ENCODE peak calls at places on chromosomes 7 and 10, in seven cellular contexts. One of them, this sample, is unnamed.

GRCh38 chr10:35307297-35307696 is 29.0 kb upstream of the CCNY start:
- DNase-seq in CD8-positive, alpha-beta memory T cell: no peak
- DNase-seq in transverse colon: no peak
- DNase-seq in brain microvascular endothelial cell: no peak
- DNase-seq in AG04450: no peak
- DNase-seq in RWPE1: peak; percentile 64
- DNase-seq in OCI-LY7: no peak
- DNase-seq in this sample: no peak

GRCh38 chr7:30467275-30467674 is 11.3 kb downstream of the NOD1 start:
- DNase-seq in CD8-positive, alpha-beta memory T cell: no peak
- DNase-seq in transverse colon: no peak
- DNase-seq in brain microvascular endothelial cell: no peak
- DNase-seq in AG04450: no peak
- DNase-seq in RWPE1: no peak
- DNase-seq in OCI-LY7: peak; percentile 37
- DNase-seq in this sample: no peak

GRCh38 chr10:5524721-5525531 is at the start of gene CALML3:
- DNase-seq in CD8-positive, alpha-beta memory T cell: no peak
- DNase-seq in transverse colon: peak; percentile 24
- DNase-seq in brain microvascular endothelial cell: no peak
- DNase-seq in AG04450: no peak
- DNase-seq in RWPE1: peak; percentile 64
- DNase-seq in OCI-LY7: no peak
- DNase-seq in this sample: no peak

GRCh38 chr7:96300981-96301380 is 20.9 kb downstream of the SLC25A13 start:
- DNase-seq in CD8-positive, alpha-beta memory T cell: no peak
- DNase-seq in transverse colon: no peak
- DNase-seq in brain microvascular endothelial cell: no peak
- DNase-seq in AG04450: no peak
- DNase-seq in RWPE1: no peak
- DNase-seq in OCI-LY7: no peak
- DNase-seq in this sample: no peak

GRCh38 chr10:55091691-55092328 is 290.8 kb upstream of the PCDH15 start:
- DNase-seq in CD8-positive, alpha-beta memory T cell: no peak
- DNase-seq in transverse colon: no peak
- DNase-seq in brain microvascular endothelial cell: no peak
- DNase-seq in AG04450: no peak
- DNase-seq in RWPE1: peak; percentile 24
- DNase-seq in OCI-LY7: peak; percentile 16
- DNase-seq in this sample: no peak

GRCh38 chr7:17991866-17992648 is 35.6 kb downstream of the PRPS1L1 start:
- DNase-seq in CD8-positive, alpha-beta memory T cell: no peak
- DNase-seq in transverse colon: peak; percentile 44
- DNase-seq in brain microvascular endothelial cell: no peak
- DNase-seq in AG04450: no peak
- DNase-seq in RWPE1: no peak
- DNase-seq in OCI-LY7: peak; percentile 14
- DNase-seq in this sample: no peak

GRCh38 chr10:123227706-123228105 is 73.5 kb downstream of the BUB3 start:
- DNase-seq in CD8-positive, alpha-beta memory T cell: no peak
- DNase-seq in transverse colon: no peak
- DNase-seq in brain microvascular endothelial cell: no peak
- DNase-seq in AG04450: no peak
- DNase-seq in RWPE1: peak; percentile 41
- DNase-seq in OCI-LY7: no peak
- DNase-seq in this sample: no peak

GRCh38 chr10:106226123-106226522 is 938.4 kb downstream of the SORCS1 start:
- DNase-seq in CD8-positive, alpha-beta memory T cell: no peak
- DNase-seq in transverse colon: no peak
- DNase-seq in brain microvascular endothelial cell: no peak
- DNase-seq in AG04450: no peak
- DNase-seq in RWPE1: no peak
- DNase-seq in OCI-LY7: no peak
- DNase-seq in this sample: no peak

GRCh38 chr10:132387723-132388210 is 9.2 kb upstream of the PWWP2B start:
- DNase-seq in CD8-positive, alpha-beta memory T cell: peak; percentile 79
- DNase-seq in transverse colon: peak; percentile 84
- DNase-seq in brain microvascular endothelial cell: peak; percentile 36
- DNase-seq in AG04450: no peak
- DNase-seq in RWPE1: peak; percentile 90
- DNase-seq in OCI-LY7: peak; percentile 81
- DNase-seq in this sample: no peak

GRCh38 chr7:133109816-133110215 is 27.9 kb upstream of the CHCHD3 start:
- DNase-seq in CD8-positive, alpha-beta memory T cell: no peak
- DNase-seq in transverse colon: no peak
- DNase-seq in brain microvascular endothelial cell: no peak
- DNase-seq in AG04450: no peak
- DNase-seq in RWPE1: no peak
- DNase-seq in OCI-LY7: no peak
- DNase-seq in this sample: no peak

DNA sequence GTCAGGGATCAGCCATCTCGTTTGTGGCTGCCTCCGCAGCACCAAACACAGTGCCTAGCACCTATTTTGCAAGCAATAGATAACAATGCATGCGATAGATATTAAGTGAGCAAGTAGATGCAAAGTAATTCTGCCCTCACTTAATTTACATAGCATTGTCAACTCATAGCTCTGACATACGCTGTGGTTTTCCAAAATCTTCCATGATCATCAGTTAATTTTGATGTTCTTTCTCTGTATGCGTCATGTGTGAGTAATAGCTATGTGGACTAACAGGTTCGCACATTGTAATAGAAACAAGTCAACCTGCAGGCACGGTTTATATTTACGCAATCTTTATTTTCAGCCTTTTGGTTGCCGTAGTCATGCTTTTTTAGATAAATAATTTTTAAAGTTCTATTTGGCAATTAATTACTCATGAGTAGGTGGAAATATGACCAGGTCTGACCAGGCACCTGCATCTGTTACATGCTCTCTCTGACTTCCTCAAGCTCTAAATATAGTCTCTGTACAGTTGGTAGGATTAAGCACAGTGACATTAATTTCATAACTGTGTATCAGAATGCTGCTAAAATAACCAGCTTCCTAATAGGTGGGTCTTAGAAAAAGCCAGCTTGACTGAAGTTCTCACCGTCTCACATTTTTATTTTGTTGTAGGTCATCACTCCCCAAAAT is 13.3 kb downstream of the MAP3K8 start:
- DNase-seq in CD8-positive, alpha-beta memory T cell: no peak
- DNase-seq in transverse colon: no peak
- DNase-seq in brain microvascular endothelial cell: no peak
- DNase-seq in AG04450: no peak
- DNase-seq in RWPE1: peak; percentile 76
- DNase-seq in OCI-LY7: peak; percentile 56
- DNase-seq in this sample: no peak
- H3K27ac ChIP-seq in CD8-positive, alpha-beta memory T cell: no peak overlapping the region
- H3K27ac ChIP-seq in transverse colon: no peak overlapping the region
- H3K27ac ChIP-seq in brain microvascular endothelial cell: no peak overlapping the region
- H3K27ac ChIP-seq in AG04450: no peak overlapping the region
- H3K27ac ChIP-seq in RWPE1: no peak overlapping the region
- H3K27ac ChIP-seq in OCI-LY7: peak overlapping the region; percentile 66
- H3K27ac ChIP-seq in this sample: no peak overlapping the region

GRCh38 chr7:151838072-151838471 is 38.8 kb downstream of the PRKAG2 start:
- DNase-seq in CD8-positive, alpha-beta memory T cell: no peak
- DNase-seq in transverse colon: no peak
- DNase-seq in brain microvascular endothelial cell: no peak
- DNase-seq in AG04450: no peak
- DNase-seq in RWPE1: no peak
- DNase-seq in OCI-LY7: no peak
- DNase-seq in this sample: no peak

GRCh38 chr7:151836927-151837205 is 40.0 kb downstream of the PRKAG2 start:
- DNase-seq in CD8-positive, alpha-beta memory T cell: no peak
- DNase-seq in transverse colon: no peak
- DNase-seq in brain microvascular endothelial cell: no peak
- DNase-seq in AG04450: no peak
- DNase-seq in RWPE1: no peak
- DNase-seq in OCI-LY7: no peak
- DNase-seq in this sample: no peak

GRCh38 chr7:151838861-151839381 is 38.0 kb downstream of the PRKAG2 start:
- DNase-seq in CD8-positive, alpha-beta memory T cell: peak; percentile 28
- DNase-seq in transverse colon: peak; percentile 35
- DNase-seq in brain microvascular endothelial cell: no peak
- DNase-seq in AG04450: no peak
- DNase-seq in RWPE1: no peak
- DNase-seq in OCI-LY7: peak; percentile 42
- DNase-seq in this sample: no peak

GRCh38 chr7:151836191-151836926 is 40.6 kb downstream of the PRKAG2 start:
- DNase-seq in CD8-positive, alpha-beta memory T cell: no peak
- DNase-seq in transverse colon: no peak
- DNase-seq in brain microvascular endothelial cell: no peak
- DNase-seq in AG04450: no peak
- DNase-seq in RWPE1: no peak
- DNase-seq in OCI-LY7: no peak
- DNase-seq in this sample: no peak

DNA sequence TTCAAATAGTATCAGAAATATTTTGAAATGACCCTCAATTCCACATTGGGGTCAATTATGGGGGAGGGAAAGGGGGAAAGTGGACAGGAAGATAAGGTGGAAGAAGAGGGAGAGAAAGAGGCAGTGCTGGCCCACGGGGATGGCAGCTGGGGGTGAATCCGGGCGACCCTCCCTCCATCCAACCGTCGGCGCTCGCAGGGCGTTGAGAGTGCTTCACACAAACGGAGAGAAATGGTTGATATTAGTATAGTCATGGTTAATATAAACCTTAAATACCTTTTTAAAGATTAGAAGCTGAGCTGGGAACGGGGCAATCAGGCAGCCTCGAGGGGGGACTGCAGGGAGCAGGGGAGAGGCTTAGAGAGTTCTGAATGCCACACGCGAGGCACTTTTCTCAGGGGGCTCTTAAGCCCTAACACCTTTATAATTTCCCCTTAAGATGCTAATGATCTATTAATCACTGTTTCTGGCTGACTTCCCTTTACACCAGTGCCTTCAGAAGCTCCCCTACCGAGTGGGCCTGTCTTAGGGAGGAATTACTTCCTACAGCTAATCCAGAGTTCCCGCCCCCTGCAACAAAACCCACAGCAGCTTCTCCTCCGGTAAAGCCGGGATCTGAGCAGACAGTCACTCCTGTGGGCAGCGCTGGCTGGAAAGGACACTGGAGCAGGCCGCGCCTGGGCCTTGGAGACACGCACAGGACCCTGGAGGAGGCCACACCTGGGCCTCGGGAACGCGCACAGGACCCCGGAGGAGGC is 39.5 kb downstream of the PRKAG2 start:
- DNase-seq in CD8-positive, alpha-beta memory T cell: no peak
- DNase-seq in transverse colon: no peak
- DNase-seq in brain microvascular endothelial cell: no peak
- DNase-seq in AG04450: no peak
- DNase-seq in RWPE1: no peak
- DNase-seq in OCI-LY7: no peak
- DNase-seq in this sample: no peak
- H3K27ac ChIP-seq in CD8-positive, alpha-beta memory T cell: no peak overlapping the region
- H3K27ac ChIP-seq in transverse colon: no peak overlapping the region
- H3K27ac ChIP-seq in brain microvascular endothelial cell: no peak overlapping the region
- H3K27ac ChIP-seq in AG04450: no peak overlapping the region
- H3K27ac ChIP-seq in RWPE1: no peak overlapping the region
- H3K27ac ChIP-seq in OCI-LY7: no peak overlapping the region
- H3K27ac ChIP-seq in this sample: no peak overlapping the region

DNA sequence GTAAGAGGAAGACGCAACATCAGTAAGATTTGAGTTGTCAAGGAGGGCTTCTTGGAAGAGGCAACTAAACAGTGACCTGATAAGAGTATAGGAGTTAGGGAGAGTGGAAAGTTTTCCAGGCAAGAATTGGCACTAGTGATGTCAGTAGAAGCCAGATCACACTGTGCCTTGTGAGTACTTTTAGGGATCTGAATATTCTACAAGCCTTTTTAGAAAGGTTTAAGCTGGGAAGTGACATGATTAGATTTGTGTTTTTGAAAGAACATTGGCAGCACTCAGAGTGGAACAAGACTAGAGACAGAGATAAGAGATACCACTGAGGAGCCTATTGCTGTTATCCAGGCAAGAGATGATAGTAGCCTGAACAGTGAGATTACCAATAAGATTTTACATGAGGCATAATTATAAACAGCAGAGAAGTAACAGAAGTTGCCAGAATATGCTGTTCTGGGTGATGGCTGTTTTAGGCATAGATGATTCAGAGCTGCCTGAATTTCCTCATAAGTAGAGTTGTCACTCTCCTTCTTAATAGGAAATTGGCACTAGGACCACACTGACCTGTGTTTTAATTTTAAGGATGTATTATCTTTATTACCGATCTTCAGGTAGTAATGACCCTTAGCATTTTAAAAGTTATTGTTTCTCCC is 45.6 kb downstream of the NHLRC2 start:
- DNase-seq in CD8-positive, alpha-beta memory T cell: no peak
- DNase-seq in transverse colon: no peak
- DNase-seq in brain microvascular endothelial cell: no peak
- DNase-seq in AG04450: no peak
- DNase-seq in RWPE1: no peak
- DNase-seq in OCI-LY7: no peak
- DNase-seq in this sample: no peak
- H3K27ac ChIP-seq in CD8-positive, alpha-beta memory T cell: no peak overlapping the region
- H3K27ac ChIP-seq in transverse colon: no peak overlapping the region
- H3K27ac ChIP-seq in brain microvascular endothelial cell: no peak overlapping the region
- H3K27ac ChIP-seq in AG04450: no peak overlapping the region
- H3K27ac ChIP-seq in RWPE1: no peak overlapping the region
- H3K27ac ChIP-seq in OCI-LY7: no peak overlapping the region
- H3K27ac ChIP-seq in this sample: no peak overlapping the region

GRCh38 chr10:116848912-116849270 is 408 bp upstream of the ENO4 start:
- DNase-seq in CD8-positive, alpha-beta memory T cell: no peak
- DNase-seq in transverse colon: no peak
- DNase-seq in brain microvascular endothelial cell: no peak
- DNase-seq in AG04450: no peak
- DNase-seq in RWPE1: peak; percentile 12
- DNase-seq in OCI-LY7: no peak
- DNase-seq in this sample: no peak
- H3K27ac ChIP-seq in CD8-positive, alpha-beta memory T cell: no peak overlapping the region
- H3K27ac ChIP-seq in transverse colon: peak overlapping the region; percentile 66
- H3K27ac ChIP-seq in brain microvascular endothelial cell: no peak overlapping the region
- H3K27ac ChIP-seq in AG04450: no peak overlapping the region
- H3K27ac ChIP-seq in RWPE1: peak overlapping the region; percentile 79
- H3K27ac ChIP-seq in OCI-LY7: no peak overlapping the region
- H3K27ac ChIP-seq in this sample: no peak overlapping the region

GRCh38 chr10:70892631-70893030 is 4.3 kb upstream of the PCBD1 start:
- DNase-seq in CD8-positive, alpha-beta memory T cell: no peak
- DNase-seq in transverse colon: no peak
- DNase-seq in brain microvascular endothelial cell: no peak
- DNase-seq in AG04450: no peak
- DNase-seq in RWPE1: no peak
- DNase-seq in OCI-LY7: no peak
- DNase-seq in this sample: no peak
- H3K27ac ChIP-seq in CD8-positive, alpha-beta memory T cell: no peak overlapping the region
- H3K27ac ChIP-seq in transverse colon: no peak overlapping the region
- H3K27ac ChIP-seq in brain microvascular endothelial cell: no peak overlapping the region
- H3K27ac ChIP-seq in AG04450: no peak overlapping the region
- H3K27ac ChIP-seq in RWPE1: no peak overlapping the region
- H3K27ac ChIP-seq in OCI-LY7: no peak overlapping the region
- H3K27ac ChIP-seq in this sample: no peak overlapping the region

GRCh38 chr7:77453531-77453930 is 37.4 kb upstream of the GSAP start:
- DNase-seq in CD8-positive, alpha-beta memory T cell: no peak
- DNase-seq in transverse colon: no peak
- DNase-seq in brain microvascular endothelial cell: peak; percentile 39
- DNase-seq in AG04450: no peak
- DNase-seq in RWPE1: no peak
- DNase-seq in OCI-LY7: no peak
- DNase-seq in this sample: no peak
- H3K27ac ChIP-seq in CD8-positive, alpha-beta memory T cell: no peak overlapping the region
- H3K27ac ChIP-seq in transverse colon: no peak overlapping the region
- H3K27ac ChIP-seq in brain microvascular endothelial cell: no peak overlapping the region
- H3K27ac ChIP-seq in AG04450: no peak overlapping the region
- H3K27ac ChIP-seq in RWPE1: no peak overlapping the region
- H3K27ac ChIP-seq in OCI-LY7: no peak overlapping the region
- H3K27ac ChIP-seq in this sample: no peak overlapping the region

This sample was measured in vagina.